ENCODE peak calls at places on chromosomes 13 and 19, in seven cellular contexts. R is psoas muscle, J is endothelial cell of umbilical vein, F is pancreas, A is GM23248, T is ovary, X is thoracic aorta. P is an unnamed sample.

GRCh38 chr19:33368074-33368864 is 5.2 kb upstream of the CEBPG start:
- DNase-seq in R (no peak), J (no peak), F (no peak), A (peak; percentile 76), T (no peak), X (no peak), P (no peak)

GRCh38 chr19:31957711-31958110 is 387.7 kb upstream of the ZNF507 start:
- DNase-seq in R (no peak), J (no peak), F (no peak), A (no peak), T (no peak), X (no peak), P (no peak)

GRCh38 chr19:10009269-10009665 is 1.0 kb downstream of the COL5A3 start:
- DNase-seq in R (peak; percentile 82), J (peak; percentile 26), F (peak; percentile 81), A (peak; percentile 84), T (peak; percentile 80), X (no peak), P (peak; percentile 80)

GRCh38 chr19:36819130-36819630 is 19.0 kb downstream of the ZNF790 start:
- DNase-seq in R (no peak), J (no peak), F (no peak), A (peak; percentile 9), T (no peak), X (no peak), P (no peak)

GRCh38 chr19:45075215-45076028 is 856 bp downstream of the ZNF296 start:
- DNase-seq in R (peak; percentile 73), J (peak; percentile 10), F (no peak), A (peak; percentile 26), T (no peak), X (no peak), P (no peak)

GRCh38 chr13:106472621-106473020 is 62.8 kb downstream of the EFNB2 start:
- DNase-seq in R (no peak), J (no peak), F (no peak), A (no peak), T (no peak), X (no peak), P (no peak)

GRCh38 chr19:29311391-29311790 is 98.4 kb upstream of the UQCRFS1 start:
- DNase-seq in R (no peak), J (no peak), F (no peak), A (no peak), T (no peak), X (no peak), P (no peak)

GRCh38 chr13:106117035-106117434 is 418.4 kb downstream of the EFNB2 start:
- DNase-seq in R (no peak), J (peak; percentile 93), F (no peak), A (peak; percentile 22), T (no peak), X (no peak), P (no peak)

GRCh38 chr13:77833331-77833863 is 85.2 kb downstream of the EDNRB start:
- DNase-seq in R (no peak), J (no peak), F (no peak), A (peak; percentile 68), T (no peak), X (no peak), P (no peak)

GRCh38 chr13:60538566-60538965 is 141.5 kb downstream of the TDRD3 start:
- DNase-seq in R (no peak), J (no peak), F (no peak), A (no peak), T (no peak), X (no peak), P (no peak)

GRCh38 chr13:41678320-41678719 is 221.0 kb downstream of the RGCC start:
- DNase-seq in R (no peak), J (no peak), F (no peak), A (peak; percentile 86), T (no peak), X (no peak), P (no peak)

GRCh38 chr19:16535381-16535780 is 6.9 kb downstream of the CHERP start:
- DNase-seq in R (no peak), J (no peak), F (no peak), A (no peak), T (no peak), X (no peak), P (no peak)

GRCh38 chr13:38767506-38768265 is 80.8 kb downstream of the FREM2 start:
- DNase-seq in R (no peak), J (no peak), F (no peak), A (no peak), T (no peak), X (no peak), P (no peak)

GRCh38 chr19:33621065-33621785 is 528 bp upstream of the CHST8 start:
- DNase-seq in R (no peak), J (no peak), F (no peak), A (no peak), T (no peak), X (no peak), P (no peak)

GRCh38 chr19:55643003-55643732 is at the start of gene ZNF581:
- DNase-seq in R (peak; percentile 78), J (peak; percentile 68), F (peak; percentile 84), A (peak; percentile 87), T (peak; percentile 74), X (no peak), P (peak; percentile 70)

GRCh38 chr19:3723883-3724282 is 15.7 kb downstream of the TJP3 start:
- DNase-seq in R (no peak), J (no peak), F (no peak), A (no peak), T (no peak), X (no peak), P (no peak)

GRCh38 chr19:10091892-10092641 is 6.0 kb downstream of the SHFL start:
- DNase-seq in R (no peak), J (no peak), F (no peak), A (no peak), T (peak; percentile 17), X (no peak), P (no peak)

GRCh38 chr13:97238432-97238831 is 16.3 kb downstream of the MBNL2 start:
- DNase-seq in R (no peak), J (no peak), F (no peak), A (no peak), T (no peak), X (no peak), P (no peak)

GRCh38 chr13:97237388-97237787 is 15.3 kb downstream of the MBNL2 start:
- DNase-seq in R (no peak), J (no peak), F (no peak), A (no peak), T (no peak), X (no peak), P (no peak)

GRCh38 chr13:97239943-97240788 is 18.0 kb downstream of the MBNL2 start:
- DNase-seq in R (no peak), J (no peak), F (no peak), A (no peak), T (no peak), X (no peak), P (no peak)

GRCh38 chr13:97239306-97239705 is 17.2 kb downstream of the MBNL2 start:
- DNase-seq in R (no peak), J (no peak), F (no peak), A (no peak), T (no peak), X (no peak), P (no peak)

DNA sequence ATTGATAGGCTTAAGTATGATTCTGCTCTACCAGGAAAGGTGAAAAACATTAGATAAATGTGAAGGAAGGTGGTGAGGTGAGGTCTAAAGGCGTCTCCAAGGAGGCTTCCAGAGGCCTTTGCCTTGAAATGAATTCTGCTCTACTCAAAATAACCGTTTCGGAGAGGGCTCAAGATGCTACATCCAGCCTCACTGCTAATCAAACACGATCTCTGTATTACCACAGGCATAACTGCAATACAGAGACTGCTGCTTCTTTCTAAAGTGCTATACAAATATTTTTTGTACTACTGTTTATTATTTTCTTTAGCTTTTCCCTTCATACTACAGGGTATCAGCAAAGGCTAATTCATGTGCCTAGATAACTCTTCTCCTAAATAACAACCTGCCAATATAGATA is 16.8 kb downstream of the MBNL2 start:
- DNase-seq in R (no peak), J (no peak), F (no peak), A (no peak), T (no peak), X (no peak), P (no peak)
- H3K4me1 ChIP-seq in R (peaks cover 91% of the 10 kb centered on the region), J (peaks cover 95% of the 10 kb centered on the region), F (peaks cover 38% of the 10 kb centered on the region), A (peaks cover 25% of the 10 kb centered on the region), T (peaks cover 22% of the 10 kb centered on the region), X (peaks cover 72% of the 10 kb centered on the region), P (peaks cover 6% of the 10 kb centered on the region)

GRCh38 chr19:19480688-19481087 is 34.7 kb downstream of the TSSK6 start:
- DNase-seq in R (no peak), J (no peak), F (no peak), A (no peak), T (no peak), X (no peak), P (no peak)
- H3K4me1 ChIP-seq in R (peaks cover 18% of the 10 kb centered on the region), J (peaks cover 4% of the 10 kb centered on the region), F (no peaks in the 10 kb centered on the region), A (peaks cover 10% of the 10 kb centered on the region), T (no peaks in the 10 kb centered on the region), X (peaks cover 8% of the 10 kb centered on the region), P (peaks cover 10% of the 10 kb centered on the region)

GRCh38 chr19:46731007-46731501 is 14.1 kb upstream of the PRKD2 start:
- DNase-seq in R (no peak), J (peak; percentile 88), F (no peak), A (peak; percentile 92), T (no peak), X (no peak), P (no peak)

GRCh38 chr19:46731584-46731983 is 14.3 kb upstream of the FKRP start:
- DNase-seq in R (no peak), J (no peak), F (no peak), A (no peak), T (no peak), X (no peak), P (no peak)

GRCh38 chr19:46732966-46733692 is 12.7 kb upstream of the FKRP start:
- DNase-seq in R (no peak), J (no peak), F (no peak), A (no peak), T (no peak), X (no peak), P (no peak)

GRCh38 chr19:46732172-46732938 is 13.5 kb upstream of the FKRP start:
- DNase-seq in R (no peak), J (no peak), F (no peak), A (no peak), T (no peak), X (no peak), P (no peak)

GRCh38 chr19:46733693-46734240 is 12.1 kb upstream of the FKRP start:
- DNase-seq in R (no peak), J (no peak), F (no peak), A (no peak), T (no peak), X (no peak), P (no peak)
- H3K4me1 ChIP-seq in R (peaks cover 12% of the 10 kb centered on the region), J (peaks cover 40% of the 10 kb centered on the region), F (no peaks in the 10 kb centered on the region), A (peaks cover 10% of the 10 kb centered on the region), T (peaks cover 13% of the 10 kb centered on the region), X (peaks cover 28% of the 10 kb centered on the region), P (no peaks in the 10 kb centered on the region)

DNA sequence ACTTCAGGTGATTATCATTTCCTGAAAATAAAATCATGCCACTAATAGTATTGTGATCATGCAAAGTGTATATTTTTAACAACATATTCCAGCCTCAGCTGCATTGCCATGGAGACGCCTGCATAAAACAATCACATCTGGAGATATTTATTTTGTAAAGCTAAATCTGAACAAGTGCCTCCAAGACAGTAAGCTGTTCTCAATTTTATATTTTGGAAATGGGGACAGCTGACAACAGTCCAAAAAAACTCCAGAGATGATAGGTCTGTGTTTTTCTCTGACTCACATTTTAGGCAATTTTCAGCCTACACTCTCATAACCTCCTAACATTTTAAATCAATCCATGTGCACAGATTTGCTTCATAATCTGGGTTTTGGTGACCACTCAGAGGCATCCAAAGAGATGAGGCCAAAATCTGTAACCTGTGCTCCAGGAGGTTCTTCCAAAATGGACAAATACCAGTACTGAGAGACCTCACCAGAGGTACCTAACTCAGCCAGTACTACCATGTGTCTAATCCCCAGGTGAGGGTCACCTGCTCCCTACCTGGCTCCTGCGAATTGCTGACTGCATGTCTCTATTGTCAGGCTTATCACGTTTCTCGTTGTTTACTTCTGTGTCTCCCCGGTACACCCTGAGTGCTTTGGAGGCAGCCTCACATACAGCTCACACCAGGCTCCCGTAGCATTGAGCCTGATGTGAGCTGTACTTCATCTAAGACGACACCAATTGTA is 62.7 kb downstream of the COL4A1 start:
- DNase-seq in R (no peak), J (no peak), F (no peak), A (peak; percentile 84), T (no peak), X (no peak), P (peak; percentile 37)
- H3K4me1 ChIP-seq in R (peaks cover 18% of the 10 kb centered on the region), J (peaks cover 37% of the 10 kb centered on the region), F (no peaks in the 10 kb centered on the region), A (peaks cover 39% of the 10 kb centered on the region), T (peaks cover 22% of the 10 kb centered on the region), X (peaks cover 97% of the 10 kb centered on the region), P (no peaks in the 10 kb centered on the region)

P was measured in uterus.